ENCODE peak calls at places on chromosomes 7 and 10, in ten cellular contexts. R is suprapubic skin, H is A549, W is breast epithelium, K is esophagus squamous epithelium, L is thyroid gland, A is adrenal gland, F is GM12878, E is prostate gland, B is heart left ventricle. X is an unnamed sample. For H3K4me1, the result is how much of the 10 kb centered on the place peaks cover.

GRCh38 chr7:98223351-98223897 is 12.2 kb downstream of the BHLHA15 start:
- DNase-seq in A (no peak), B (peak), E (peak), F (no peak), R (no peak), H (no peak), W (no peak), L (no peak), K (no peak), X (no peak)

GRCh38 chr7:85177316-85177715 is 9.5 kb downstream of the SEMA3D start:
- DNase-seq in R (no peak), L (no peak), A (no peak), K (no peak), H (no peak), B (no peak), F (no peak), W (no peak), E (no peak), X (no peak)

GRCh38 chr10:48523212-48523819 is 81.6 kb downstream of the ARHGAP22 start:
- DNase-seq in B (peak), K (no peak), F (no peak), L (peak), A (peak), E (no peak), R (peak), H (peak), W (peak), X (no peak)

GRCh38 chr10:125064681-125065492 is 95.5 kb downstream of the CTBP2 start:
- DNase-seq in E (peak), B (no peak), W (peak), R (no peak), L (peak), F (peak), K (no peak), A (no peak), H (no peak), X (no peak)

GRCh38 chr7:2719007-2719406 is 31.0 kb downstream of the AMZ1 start:
- DNase-seq in W (no peak), L (peak), A (no peak), E (no peak), R (no peak), B (no peak), K (no peak), F (no peak), H (peak), X (no peak)

GRCh38 chr10:68876919-68877250 is 24.2 kb upstream of the DDX50 start:
- DNase-seq in W (no peak), B (no peak), H (no peak), R (no peak), E (no peak), L (peak), K (no peak), F (no peak), A (no peak), X (no peak)

GRCh38 chr7:156429514-156429913 is 211.1 kb upstream of the RNF32 start:
- DNase-seq in F (no peak), E (no peak), W (no peak), B (no peak), H (no peak), A (no peak), L (no peak), R (no peak), K (no peak), X (no peak)

GRCh38 chr10:106648534-106649481 is 515.7 kb downstream of the SORCS1 start:
- DNase-seq in W (no peak), H (no peak), B (peak), E (no peak), R (no peak), A (no peak), F (no peak), L (no peak), K (no peak), X (no peak)

GRCh38 chr10:44168478-44168877 is 216.4 kb downstream of the CXCL12 start:
- DNase-seq in H (no peak), K (no peak), B (no peak), L (no peak), E (no peak), A (no peak), R (no peak), F (no peak), W (no peak), X (no peak)

GRCh38 chr7:50210706-50211115 is 93.8 kb upstream of the IKZF1 start:
- DNase-seq in K (no peak), H (no peak), R (no peak), L (no peak), F (no peak), W (no peak), A (no peak), E (no peak), B (no peak), X (no peak)

GRCh38 chr10:58820862-58821559 is 308.3 kb downstream of the BICC1 start:
- DNase-seq in A (no peak), B (no peak), K (no peak), F (no peak), W (no peak), E (no peak), H (peak), R (no peak), L (no peak), X (no peak)

GRCh38 chr7:20560325-20561180 is 54.9 kb upstream of the ABCB5 start:
- DNase-seq in K (no peak), F (no peak), A (no peak), W (no peak), R (no peak), L (no peak), E (no peak), B (no peak), H (no peak), X (no peak)

GRCh38 chr10:5959581-5960069 is 17.7 kb downstream of the IL15RA start:
- DNase-seq in R (peak), E (no peak), B (peak), F (no peak), A (no peak), W (no peak), L (no peak), H (no peak), K (no peak), X (peak)
- TF ChIP-seq POLR2A in R (no peak), E (no peak), B (no peak), F (no peak), A (no peak), W (no peak), L (no peak), H (no peak), K (no peak), X (no peak)

DNA sequence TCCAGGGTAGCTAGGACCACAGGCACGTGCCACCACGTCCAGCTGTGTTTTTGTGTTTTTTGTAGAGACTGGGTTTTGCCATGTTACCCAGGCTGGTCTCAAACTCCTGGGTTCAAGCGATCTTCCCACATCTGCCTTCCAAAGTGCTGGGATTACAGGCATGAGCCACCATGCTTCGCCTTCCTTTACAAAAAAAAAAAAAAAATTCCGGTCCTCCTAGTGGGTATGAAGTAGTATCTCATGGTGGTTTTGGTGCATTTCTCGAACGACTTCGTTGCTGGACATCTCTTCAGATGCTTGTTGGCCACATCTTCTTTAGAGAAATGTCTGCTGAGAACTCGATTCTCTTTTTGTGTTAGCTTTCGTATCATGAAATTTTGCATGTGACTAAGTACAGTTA is 3.9 kb downstream of the PROSER2 start:
- DNase-seq in R (no peak), B (no peak), H (no peak), W (no peak), F (no peak), E (no peak), L (no peak), K (no peak), A (no peak), X (no peak)
- H3K4me1 ChIP-seq in R (under half), B (under half), H (under half), W (under half), F (under half), E (under half), L (under half), K (under half), A (under half), X (under half)

DNA sequence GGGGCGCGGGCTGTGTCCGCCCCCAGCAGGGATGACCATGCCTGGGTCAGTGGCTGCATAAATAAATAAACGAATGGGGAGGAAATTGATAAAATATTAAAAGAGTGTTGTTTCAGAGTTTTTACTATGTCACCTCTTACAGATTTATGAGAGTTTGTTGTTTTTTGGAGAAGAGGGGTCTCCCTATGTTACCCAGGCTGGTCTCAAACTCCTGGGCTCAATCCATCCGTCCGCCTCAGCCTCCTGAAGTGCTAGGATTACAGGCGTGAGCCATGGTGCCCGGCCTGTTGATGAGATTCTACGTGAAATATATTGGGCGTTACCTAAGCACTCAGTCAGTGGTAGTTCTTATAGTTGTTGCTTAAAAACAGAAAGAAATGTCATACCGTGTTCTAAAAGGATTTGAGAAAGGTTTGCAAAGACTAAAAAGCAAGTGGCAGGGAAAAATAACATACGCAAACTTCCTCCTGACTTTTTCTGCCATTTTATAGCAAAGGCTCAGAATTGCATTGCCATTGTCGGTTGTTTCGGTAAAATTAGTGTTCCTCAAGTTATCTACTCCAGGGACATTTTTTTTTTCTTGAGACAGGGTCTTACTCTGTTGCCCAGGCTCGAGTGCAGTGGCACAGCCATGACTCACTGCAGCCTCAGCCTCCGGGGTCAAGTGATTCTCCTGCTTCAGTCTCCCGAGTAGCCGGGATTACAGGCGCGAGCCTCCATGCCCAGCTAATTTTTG is 39.5 kb upstream of the FOXK1 start:
- DNase-seq in L (peak), F (no peak), B (no peak), W (no peak), K (no peak), R (no peak), H (no peak), A (no peak), E (no peak), X (no peak)
- TF ChIP-seq POLR2A in L (no peak), F (no peak), B (no peak), W (no peak), K (no peak), R (no peak), H (no peak), A (no peak), E (no peak), X (no peak)

DNA sequence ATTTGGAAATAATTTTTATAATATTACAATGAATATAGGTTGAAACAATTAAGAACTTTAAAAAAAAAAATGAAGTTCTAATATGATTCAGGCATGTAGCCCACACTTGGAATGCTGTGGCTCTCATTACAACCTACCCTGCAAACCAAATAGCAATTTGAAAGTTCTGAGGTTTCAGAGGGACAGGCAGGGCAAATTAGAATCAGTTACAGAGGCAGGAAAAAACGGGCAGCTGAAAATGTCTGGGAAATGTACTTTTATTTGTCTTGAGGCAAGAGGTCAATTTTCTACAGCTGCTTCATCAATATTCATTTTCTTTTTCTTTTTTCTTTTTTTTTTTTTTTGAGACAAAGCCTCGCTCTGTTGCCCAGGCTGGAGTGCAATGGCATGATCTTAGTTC is 95.3 kb downstream of the PIP4K2A start:
- DNase-seq in H (no peak), K (no peak), L (no peak), W (no peak), R (no peak), E (no peak), F (no peak), A (no peak), B (no peak), X (no peak)
- H3K4me1 ChIP-seq in H (half or more), K (under half), L (under half), W (under half), R (under half), E (under half), F (under half), A (half or more), B (under half), X (under half)

GRCh38 chr10:22250897-22251605 is 33.2 kb upstream of the EBLN1 start:
- DNase-seq in K (no peak), F (no peak), H (no peak), W (no peak), E (no peak), B (no peak), R (no peak), L (no peak), A (no peak), X (no peak)

GRCh38 chr10:22253578-22253882 is 35.7 kb upstream of the EBLN1 start:
- DNase-seq in L (peak), R (no peak), B (peak), K (no peak), A (peak), F (no peak), W (peak), E (no peak), H (no peak), X (no peak)

GRCh38 chr10:22252286-22252800 is 34.5 kb upstream of the EBLN1 start:
- DNase-seq in H (no peak), A (peak), R (no peak), W (peak), K (no peak), E (peak), L (peak), F (no peak), B (peak), X (peak)

GRCh38 chr10:22252801-22253577 is 35.2 kb upstream of the EBLN1 start:
- DNase-seq in L (peak), F (no peak), H (no peak), K (no peak), R (no peak), W (no peak), E (peak), B (peak), A (peak), X (peak)

GRCh38 chr10:22251751-22252285 is 34.0 kb upstream of the EBLN1 start:
- DNase-seq in K (no peak), A (peak), H (peak), F (no peak), R (no peak), B (peak), W (peak), L (peak), E (peak), X (peak)
- TF ChIP-seq POLR2A in K (no peak), A (peak), H (no peak), F (peak), R (no peak), B (no peak), W (no peak), L (no peak), E (no peak), X (no peak)

GRCh38 chr10:95536894-95537542 is 24.2 kb downstream of the SORBS1 start:
- DNase-seq in E (no peak), A (no peak), K (no peak), H (no peak), F (no peak), B (no peak), R (no peak), L (no peak), W (no peak), X (no peak)
- H3K4me1 ChIP-seq in E (under half), A (under half), K (under half), H (under half), F (under half), B (under half), R (under half), L (under half), W (under half), X (under half)